ENCODE peak calls at places on chromosomes 16 and 17, in five cellular contexts. D is psoas muscle, O is left lung, F is tibial nerve, X is lower lobe of right lung. C is an unnamed sample.

GRCh38 chr16:62913333-62913732 is 877.1 kb upstream of the CDH8 start:
- DNase-seq in D (no peak), O (no peak), F (no peak), X (no peak), C (no peak)

GRCh38 chr17:2395258-2396170 is 5.3 kb downstream of the MNT start:
- DNase-seq in D (peak; percentile 57), O (peak; percentile 82), F (no peak), X (peak; percentile 81), C (peak; percentile 81)

GRCh38 chr16:9138021-9138680 is 46.7 kb downstream of the HAPSTR1 start:
- DNase-seq in D (peak; percentile 40), O (no peak), F (no peak), X (peak; percentile 26), C (peak; percentile 41)

GRCh38 chr17:19719365-19720209 is 3.2 kb upstream of the SLC47A2 start:
- DNase-seq in D (peak; percentile 28), O (no peak), F (no peak), X (no peak), C (peak; percentile 47)

GRCh38 chr17:80742091-80742490 is 197.5 kb downstream of the RPTOR start:
- DNase-seq in D (no peak), O (no peak), F (no peak), X (no peak), C (no peak)

GRCh38 chr16:70158261-70158939 is 15.2 kb upstream of the CLEC18C start:
- DNase-seq in D (no peak), O (no peak), F (no peak), X (no peak), C (no peak)

GRCh38 chr17:73371285-73371684 is 59.5 kb upstream of the CDC42EP4 start:
- DNase-seq in D (no peak), O (no peak), F (no peak), X (no peak), C (no peak)

GRCh38 chr17:48351916-48352332 is 78.1 kb downstream of the SKAP1 start:
- DNase-seq in D (no peak), O (no peak), F (no peak), X (no peak), C (no peak)

GRCh38 chr17:76940738-76941350 is 72.6 kb downstream of the MGAT5B start:
- DNase-seq in D (no peak), O (no peak), F (no peak), X (no peak), C (no peak)

GRCh38 chr17:9890124-9890523 is 14.9 kb downstream of the RCVRN start:
- DNase-seq in D (no peak), O (no peak), F (no peak), X (peak; percentile 61), C (no peak)

GRCh38 chr17:76867578-76868175 is 527 bp upstream of the MGAT5B start:
- DNase-seq in D (no peak), O (no peak), F (no peak), X (no peak), C (no peak)

GRCh38 chr17:79981090-79981489 is 54.6 kb downstream of the TBC1D16 start:
- DNase-seq in D (no peak), O (no peak), F (no peak), X (peak; percentile 15), C (peak; percentile 40)

GRCh38 chr17:4968166-4968915 is 724 bp upstream of the SPAG7 start:
- DNase-seq in D (peak; percentile 65), O (no peak), F (no peak), X (no peak), C (peak; percentile 73)

GRCh38 chr17:63780507-63780906 is 6.5 kb downstream of the DDX42 start:
- DNase-seq in D (no peak), O (no peak), F (no peak), X (no peak), C (no peak)

GRCh38 chr16:695355-696089 is 5.3 kb upstream of the WDR24 start:
- DNase-seq in D (no peak), O (peak; percentile 41), F (no peak), X (peak; percentile 74), C (no peak)

GRCh38 chr16:72952404-72953301 is 95.3 kb downstream of the ZFHX3 start:
- DNase-seq in D (no peak), O (no peak), F (no peak), X (no peak), C (no peak)

DNA sequence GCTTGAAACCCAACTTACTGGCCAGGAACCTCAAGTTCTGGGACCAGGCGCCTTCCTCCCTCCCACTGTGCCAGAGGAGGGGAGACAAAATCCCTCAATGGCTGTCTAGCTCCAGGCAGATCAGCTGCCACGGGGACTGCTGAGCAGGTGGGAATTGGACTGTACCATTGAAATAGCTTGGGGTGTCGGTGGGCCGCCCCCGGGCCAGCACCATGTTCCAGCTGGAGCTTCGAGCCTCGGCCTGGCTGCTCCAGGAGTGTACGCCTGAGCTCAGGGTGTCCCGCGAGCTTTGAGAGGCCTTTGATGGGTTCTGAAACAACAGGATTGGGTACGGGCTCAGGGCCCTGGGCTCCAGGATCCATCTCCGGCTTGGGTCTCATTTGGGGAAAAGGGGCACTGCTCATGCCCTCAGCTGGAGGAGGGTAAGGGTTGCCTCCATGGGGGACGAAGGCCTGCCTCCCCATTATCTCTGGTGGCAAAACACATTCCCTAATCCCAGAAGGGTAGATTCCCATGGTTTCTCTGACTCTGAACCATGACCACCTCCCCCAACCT is 4.6 kb upstream of the SPATA32 start:
- DNase-seq in D (no peak), O (no peak), F (no peak), X (no peak), C (no peak)
- H3K36me3 ChIP-seq in D (peaks cover 91% of the 10 kb centered on the region), O (peaks cover 83% of the 10 kb centered on the region), F (peaks cover 85% of the 10 kb centered on the region), X (peaks cover 83% of the 10 kb centered on the region), C (peaks cover 76% of the 10 kb centered on the region)

GRCh38 chr17:57906910-57907309 is 48.3 kb downstream of the CUEDC1 start:
- DNase-seq in D (peak; percentile 54), O (no peak), F (no peak), X (no peak), C (no peak)
- H3K4me1 ChIP-seq in D (peaks cover 50% of the 10 kb centered on the region), O (peaks cover 36% of the 10 kb centered on the region), F (peaks cover 52% of the 10 kb centered on the region), X (peaks cover 51% of the 10 kb centered on the region), C (peaks cover 41% of the 10 kb centered on the region)

GRCh38 chr17:969767-970387 is 9.7 kb downstream of the NXN start:
- DNase-seq in D (no peak), O (no peak), F (no peak), X (no peak), C (no peak)

GRCh38 chr17:970388-970768 is 9.2 kb downstream of the NXN start:
- DNase-seq in D (no peak), O (no peak), F (no peak), X (no peak), C (no peak)

GRCh38 chr17:967122-967521 is 12.5 kb downstream of the NXN start:
- DNase-seq in D (no peak), O (no peak), F (no peak), X (no peak), C (no peak)

GRCh38 chr17:965311-965989 is 14.1 kb downstream of the NXN start:
- DNase-seq in D (no peak), O (no peak), F (no peak), X (no peak), C (no peak)

GRCh38 chr17:968812-969766 is 10.5 kb downstream of the NXN start:
- DNase-seq in D (no peak), O (no peak), F (no peak), X (no peak), C (no peak)
- H3K4me3 ChIP-seq in D (peak overlapping the region; percentile 42), O (no peak overlapping the region), F (no peak overlapping the region), X (no peak overlapping the region), C (no peak overlapping the region)

GRCh38 chr17:81863833-81864768 is 3.8 kb upstream of the P4HB start:
- DNase-seq in D (no peak), O (no peak), F (no peak), X (no peak), C (no peak)

GRCh38 chr17:81866440-81867122 is 4.6 kb downstream of the ARHGDIA start:
- DNase-seq in D (no peak), O (no peak), F (no peak), X (no peak), C (no peak)

GRCh38 chr17:81867123-81867951 is 3.8 kb downstream of the ARHGDIA start:
- DNase-seq in D (no peak), O (no peak), F (no peak), X (no peak), C (no peak)

GRCh38 chr17:81865733-81866439 is 5.3 kb downstream of the ARHGDIA start:
- DNase-seq in D (no peak), O (no peak), F (no peak), X (no peak), C (no peak)

DNA sequence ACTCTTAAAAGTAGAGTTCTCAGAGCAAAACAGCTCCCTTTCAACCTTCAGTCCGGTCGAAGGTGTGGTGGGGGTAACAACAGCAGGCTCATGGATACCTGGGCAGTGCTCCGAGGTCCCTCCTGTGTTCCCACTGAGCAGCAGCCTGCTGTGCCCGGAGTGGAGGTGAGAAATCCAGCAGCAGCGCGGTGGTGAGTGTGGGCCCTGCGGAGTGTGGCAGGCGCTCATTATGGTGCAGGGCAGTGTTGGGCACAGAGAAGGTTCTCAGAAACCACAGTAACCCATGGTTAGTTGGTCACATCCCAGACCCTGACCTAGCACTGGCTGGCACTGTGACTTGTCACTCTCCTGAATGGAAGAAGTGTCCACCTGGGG is 5.0 kb upstream of the P4HB start:
- DNase-seq in D (no peak), O (no peak), F (no peak), X (no peak), C (no peak)
- H3K36me3 ChIP-seq in D (peaks cover 53% of the 10 kb centered on the region), O (peaks cover 52% of the 10 kb centered on the region), F (peaks cover 65% of the 10 kb centered on the region), X (peaks cover 71% of the 10 kb centered on the region), C (peaks cover 19% of the 10 kb centered on the region)

GRCh38 chr17:49555495-49556018 is 20.1 kb upstream of the NXPH3 start:
- DNase-seq in D (peak; percentile 47), O (no peak), F (no peak), X (no peak), C (no peak)
- H3K4me1 ChIP-seq in D (no peaks in the 10 kb centered on the region), O (peaks cover 3% of the 10 kb centered on the region), F (peaks cover 27% of the 10 kb centered on the region), X (peaks cover 6% of the 10 kb centered on the region), C (peaks cover 6% of the 10 kb centered on the region)